ENCODE peak calls at places on chromosome 2, in four cellular contexts. Z, O, T and A are unnamed samples.

GRCh38 chr2:149994057-149994728 is 406.6 kb upstream of the MMADHC start:
- DNase-seq in Z (no peak), O (peak), T (peak), A (no peak)

GRCh38 chr2:160432633-160433032 is 61.0 kb downstream of the RBMS1 start:
- DNase-seq in Z (no peak), O (peak), T (peak), A (no peak)

GRCh38 chr2:96506016-96506906 is 1.1 kb upstream of the NEURL3 start:
- DNase-seq in Z (no peak), O (no peak), T (no peak), A (no peak)

GRCh38 chr2:189047469-189047868 is 73.3 kb downstream of the COL3A1 start:
- DNase-seq in Z (no peak), O (no peak), T (no peak), A (no peak)

GRCh38 chr2:104734937-104735586 is 118.9 kb upstream of the POU3F3 start:
- DNase-seq in Z (no peak), O (no peak), T (no peak), A (no peak)

GRCh38 chr2:156322681-156323211 is 9.8 kb downstream of the NR4A2 start:
- DNase-seq in Z (no peak), O (no peak), T (no peak), A (peak)

GRCh38 chr2:41906325-41906700 is 141.5 kb upstream of the PKDCC start:
- DNase-seq in Z (peak), O (peak), T (no peak), A (no peak)

GRCh38 chr2:7703523-7704144 is 786.4 kb downstream of the RNF144A start:
- DNase-seq in Z (no peak), O (no peak), T (no peak), A (peak)

GRCh38 chr2:225009768-225010167 is 32.5 kb downstream of the DOCK10 start:
- DNase-seq in Z (no peak), O (no peak), T (peak), A (no peak)

GRCh38 chr2:145431181-145431951 is 911.4 kb upstream of the ZEB2 start:
- DNase-seq in Z (no peak), O (no peak), T (peak), A (peak)

GRCh38 chr2:58227171-58227917 is 13.8 kb downstream of the FANCL start:
- DNase-seq in Z (no peak), O (no peak), T (no peak), A (no peak)

GRCh38 chr2:229661478-229661877 is 52.9 kb downstream of the DNER start:
- DNase-seq in Z (no peak), O (no peak), T (no peak), A (no peak)

GRCh38 chr2:237662671-237663093 is 35.3 kb downstream of the LRRFIP1 start:
- DNase-seq in Z (peak), O (peak), T (peak), A (peak)

GRCh38 chr2:85264471-85264870 is 63.3 kb downstream of the TGOLN2 start:
- DNase-seq in Z (no peak), O (peak), T (peak), A (no peak)

GRCh38 chr2:55111570-55112228 is 61.4 kb upstream of the RTN4 start:
- DNase-seq in Z (peak), O (peak), T (peak), A (no peak)

GRCh38 chr2:236705295-236706114 is 135.9 kb downstream of the ACKR3 start:
- DNase-seq in Z (no peak), O (peak), T (no peak), A (no peak)

GRCh38 chr2:240707791-240708190 is 16.1 kb downstream of the AQP12A start:
- DNase-seq in Z (no peak), O (no peak), T (no peak), A (no peak)

GRCh38 chr2:219575566-219576504 is 3.7 kb downstream of the INHA start:
- DNase-seq in Z (no peak), O (no peak), T (no peak), A (no peak)

GRCh38 chr2:138239902-138240595 is 261.5 kb upstream of the SPOPL start:
- DNase-seq in Z (no peak), O (peak), T (no peak), A (no peak)

GRCh38 chr2:202790676-202791075 is 80.9 kb downstream of the ICA1L start:
- DNase-seq in Z (no peak), O (no peak), T (peak), A (no peak)

GRCh38 chr2:64214281-64215115 is 70.3 kb upstream of the PELI1 start:
- DNase-seq in Z (no peak), O (no peak), T (peak), A (no peak)

GRCh38 chr2:10375570-10376266 is 72.4 kb downstream of the ODC1 start:
- DNase-seq in Z (peak), O (no peak), T (no peak), A (no peak)

GRCh38 chr2:98985905-98986666 is 50.1 kb upstream of the CRACDL start:
- DNase-seq in Z (no peak), O (no peak), T (peak), A (no peak)

GRCh38 chr2:197628043-197628500 is 47.3 kb downstream of the RFTN2 start:
- DNase-seq in Z (peak), O (peak), T (peak), A (no peak)

GRCh38 chr2:205681836-205682238 is 464 bp upstream of the NRP2 start:
- DNase-seq in Z (no peak), O (peak), T (peak), A (no peak)

GRCh38 chr2:3522851-3523481 is 3.6 kb upstream of the ADI1 start:
- DNase-seq in Z (no peak), O (peak), T (no peak), A (no peak)

GRCh38 chr2:119474371-119475224 is 42.9 kb downstream of the TMEM37 start:
- DNase-seq in Z (no peak), O (no peak), T (no peak), A (no peak)

GRCh38 chr2:128591022-128591840 is 272.6 kb upstream of the HS6ST1 start:
- DNase-seq in Z (no peak), O (no peak), T (no peak), A (no peak)

GRCh38 chr2:70716131-70716766 is 51.8 kb downstream of the ADD2 start:
- DNase-seq in Z (no peak), O (no peak), T (no peak), A (no peak)

GRCh38 chr2:197674546-197674945 is 841 bp downstream of the RFTN2 start:
- DNase-seq in Z (no peak), O (peak), T (no peak), A (no peak)

GRCh38 chr2:181305151-181306123 is 151.7 kb upstream of the ITGA4 start:
- DNase-seq in Z (no peak), O (peak), T (no peak), A (peak)

GRCh38 chr2:26730549-26730948 is 33.5 kb upstream of the SLC35F6 start:
- DNase-seq in Z (no peak), O (no peak), T (no peak), A (no peak)